ENCODE peak calls at places on chromosome 22, in nine cellular contexts. Q is brain microvascular endothelial cell, K is WERI-Rb-1, A is gastrocnemius medialis, C is neural progenitor cell, L is endothelial cell of umbilical vein, V is HL-60, E is breast epithelium, I is cardiac muscle cell. Z is an unnamed sample.
A peak's percentile ranks its signal among the peaks of the same experiment; 100 is the strongest.

GRCh38 chr22:48261706-48262105 is 1499.3 kb downstream of the TBC1D22A start:
- DNase-seq in V (no peak), Q (no peak), I (no peak), E (no peak), L (no peak), K (no peak), A (no peak), C (no peak), Z (no peak)

GRCh38 chr22:22704156-22704946 is 59.9 kb downstream of the GGTLC2 start:
- DNase-seq in Q (no peak), L (no peak), A (no peak), I (no peak), C (no peak), V (no peak), E (no peak), K (no peak), Z (no peak)

GRCh38 chr22:23779731-23780130 is 7.0 kb upstream of the SMARCB1 start:
- DNase-seq in C (no peak), V (no peak), Q (no peak), I (no peak), A (no peak), E (no peak), K (no peak), L (no peak), Z (no peak)

GRCh38 chr22:21791635-21792625 is 56.3 kb upstream of the YPEL1 start:
- DNase-seq in V (no peak), C (no peak), I (no peak), E (no peak), A (no peak), Q (peak; percentile 10), L (no peak), K (no peak), Z (no peak)

GRCh38 chr22:47497666-47498065 is 735.2 kb downstream of the TBC1D22A start:
- DNase-seq in C (no peak), A (no peak), L (no peak), Q (no peak), K (no peak), V (no peak), I (no peak), E (no peak), Z (no peak)

GRCh38 chr22:23838686-23839468 is at the start of gene DERL3:
- DNase-seq in V (peak; percentile 100), Q (peak; percentile 99), L (peak; percentile 98), K (peak; percentile 100), E (peak; percentile 96), I (peak; percentile 99), A (peak; percentile 96), C (peak; percentile 99), Z (peak; percentile 99)

GRCh38 chr22:20663941-20664593 is 109.8 kb upstream of the SERPIND1 start:
- DNase-seq in E (no peak), A (no peak), I (no peak), V (no peak), C (no peak), Q (no peak), L (no peak), K (no peak), Z (no peak)

GRCh38 chr22:27749597-27750225 is 51.8 kb downstream of the MN1 start:
- DNase-seq in I (peak; percentile 67), Q (peak; percentile 6), A (no peak), V (no peak), K (peak; percentile 23), E (no peak), C (peak; percentile 69), L (no peak), Z (no peak)

GRCh38 chr22:46557736-46558480 is 20.5 kb upstream of the CELSR1 start:
- DNase-seq in K (no peak), C (no peak), I (no peak), L (no peak), Q (no peak), V (no peak), A (no peak), E (no peak), Z (no peak)

GRCh38 chr22:24460418-24461089 is 33.2 kb downstream of the ADORA2A start:
- DNase-seq in L (peak; percentile 51), V (no peak), K (no peak), C (no peak), Q (peak; percentile 67), I (no peak), E (no peak), A (no peak), Z (peak; percentile 26)

GRCh38 chr22:48885919-48886305 is 941.8 kb downstream of the BRD1 start:
- DNase-seq in E (no peak), C (no peak), K (no peak), Q (no peak), A (no peak), V (no peak), L (no peak), I (no peak), Z (no peak)

DNA sequence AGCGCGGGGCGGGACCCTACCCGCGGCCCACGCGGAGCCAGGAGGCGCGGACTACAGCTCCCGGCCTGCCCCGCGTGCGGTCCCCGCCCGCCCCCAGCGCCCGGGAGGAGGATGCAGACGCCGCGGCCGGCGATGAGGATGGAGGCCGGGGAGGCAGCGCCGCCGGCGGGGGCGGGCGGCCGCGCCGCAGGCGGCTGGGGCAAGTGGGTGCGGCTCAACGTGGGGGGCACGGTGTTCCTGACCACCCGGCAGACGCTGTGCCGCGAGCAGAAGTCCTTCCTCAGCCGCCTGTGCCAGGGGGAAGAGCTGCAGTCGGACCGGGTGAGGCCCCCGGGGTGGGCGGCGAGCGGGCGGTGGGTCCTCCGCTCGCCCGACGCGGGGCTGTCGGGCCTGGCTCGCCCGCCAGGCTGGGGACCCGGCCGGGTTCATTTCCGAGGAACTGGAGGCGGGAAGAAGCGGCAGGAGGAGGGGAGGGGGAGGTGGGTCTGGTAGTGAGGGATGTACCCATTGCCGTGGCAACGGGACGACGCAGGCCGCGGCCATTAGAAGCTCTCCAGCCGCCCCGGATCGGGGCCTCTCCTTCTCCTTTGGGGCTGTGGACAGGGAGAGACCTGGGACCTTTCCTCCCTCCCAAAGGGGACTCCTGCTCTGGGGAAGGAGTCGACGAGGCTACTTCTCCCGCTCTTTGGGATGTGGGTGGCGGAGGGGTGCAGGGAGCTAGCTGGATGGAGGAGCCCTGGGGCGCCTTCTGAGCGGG is at the start of gene KCTD17:
- DNase-seq in C (peak; percentile 80), V (peak; percentile 62), A (no peak), I (peak; percentile 69), K (peak; percentile 70), E (no peak), Q (peak; percentile 52), L (peak; percentile 64), Z (peak; percentile 59)
- H3K27ac ChIP-seq in C (no peak within 1 kb of the TSS), V (no peak within 1 kb of the TSS), A (no peak within 1 kb of the TSS), I (no peak within 1 kb of the TSS), K (peak within 1 kb of the TSS; percentile 49), E (no peak within 1 kb of the TSS), Q (no peak within 1 kb of the TSS), L (peak within 1 kb of the TSS; percentile 8), Z (peak within 1 kb of the TSS; percentile 9)

DNA sequence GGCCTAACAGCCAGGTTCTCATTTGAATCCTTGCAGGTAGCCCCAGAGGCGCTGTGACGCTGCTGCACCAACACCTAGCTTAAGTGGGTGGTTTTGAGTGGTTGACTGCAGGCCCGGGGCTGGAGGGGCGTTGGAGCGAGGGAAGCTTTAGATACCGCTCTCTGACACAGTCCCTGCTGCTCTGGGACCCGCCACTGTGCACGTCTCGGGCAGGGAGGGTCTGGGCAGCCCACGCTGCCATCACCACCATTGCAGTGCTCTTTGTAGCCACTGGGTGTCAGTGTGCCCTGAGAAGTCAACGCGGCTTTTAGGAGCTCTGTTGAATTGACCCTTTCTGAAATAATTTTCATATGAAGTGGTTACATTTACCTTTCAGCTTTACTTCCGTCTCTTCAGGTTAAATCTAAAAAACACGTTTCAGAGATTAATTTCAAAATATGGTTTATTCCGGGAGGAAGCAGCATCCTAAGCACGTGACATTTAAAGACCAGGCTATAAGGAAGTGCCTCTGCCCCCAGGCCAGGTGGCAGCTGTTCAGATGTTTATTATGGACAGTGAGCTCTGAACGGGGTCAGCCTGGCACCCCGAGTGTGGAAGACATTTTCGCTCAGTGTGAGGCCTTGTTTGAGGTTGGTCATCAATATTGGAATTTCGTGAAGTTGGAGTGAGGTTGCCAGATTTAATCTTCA is 30.9 kb upstream of the PARVB start:
- DNase-seq in I (peak; percentile 77), E (no peak), C (peak; percentile 83), Q (peak; percentile 26), V (peak; percentile 20), A (peak; percentile 29), L (peak; percentile 53), K (peak; percentile 58), Z (peak; percentile 38)
- H3K27ac ChIP-seq in I (no peak overlapping the region), E (no peak overlapping the region), C (no peak overlapping the region), Q (no peak overlapping the region), V (no peak overlapping the region), A (peak overlapping the region; percentile 83), L (no peak overlapping the region), K (no peak overlapping the region), Z (no peak overlapping the region)

GRCh38 chr22:29603358-29604191 is at the start of gene NF2:
- DNase-seq in I (peak; percentile 99), E (peak; percentile 98), K (peak; percentile 98), C (peak; percentile 100), V (peak; percentile 99), L (peak; percentile 100), Q (peak; percentile 99), A (peak; percentile 98), Z (peak; percentile 100)
- H3K27ac ChIP-seq in I (peak within 1 kb of the TSS; percentile 78), E (peak within 1 kb of the TSS; percentile 96), K (peak within 1 kb of the TSS; percentile 86), C (no peak within 1 kb of the TSS), V (peak within 1 kb of the TSS; percentile 95), L (peak within 1 kb of the TSS; percentile 86), Q (peak within 1 kb of the TSS; percentile 77), A (peak within 1 kb of the TSS; percentile 97), Z (peak within 1 kb of the TSS; percentile 95)

DNA sequence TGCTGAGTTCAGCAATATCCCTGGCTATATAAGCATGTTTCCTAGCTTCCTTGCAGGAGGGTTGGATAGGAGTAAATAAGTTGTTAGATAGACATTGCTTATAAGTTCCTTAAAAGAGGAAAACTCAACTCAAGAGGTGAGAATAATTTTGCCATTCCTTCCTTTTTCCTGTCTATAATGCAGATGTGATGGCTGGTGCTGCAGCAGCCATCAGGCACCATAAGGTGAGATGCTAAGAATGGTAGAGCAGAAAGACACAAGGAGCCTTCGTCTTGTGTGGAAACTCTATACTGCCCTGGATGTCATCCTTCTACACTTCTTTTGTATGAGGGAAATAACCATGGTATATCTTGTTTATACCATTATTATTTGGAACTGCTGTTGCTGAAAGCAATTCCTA is 74.5 kb upstream of the GRK3 start:
- DNase-seq in Q (no peak), I (no peak), E (no peak), A (no peak), C (no peak), L (no peak), V (no peak), K (no peak), Z (no peak)
- H3K27ac ChIP-seq in Q (no peak overlapping the region), I (no peak overlapping the region), E (no peak overlapping the region), A (no peak overlapping the region), C (no peak overlapping the region), L (no peak overlapping the region), V (no peak overlapping the region), K (no peak overlapping the region), Z (no peak overlapping the region)

DNA sequence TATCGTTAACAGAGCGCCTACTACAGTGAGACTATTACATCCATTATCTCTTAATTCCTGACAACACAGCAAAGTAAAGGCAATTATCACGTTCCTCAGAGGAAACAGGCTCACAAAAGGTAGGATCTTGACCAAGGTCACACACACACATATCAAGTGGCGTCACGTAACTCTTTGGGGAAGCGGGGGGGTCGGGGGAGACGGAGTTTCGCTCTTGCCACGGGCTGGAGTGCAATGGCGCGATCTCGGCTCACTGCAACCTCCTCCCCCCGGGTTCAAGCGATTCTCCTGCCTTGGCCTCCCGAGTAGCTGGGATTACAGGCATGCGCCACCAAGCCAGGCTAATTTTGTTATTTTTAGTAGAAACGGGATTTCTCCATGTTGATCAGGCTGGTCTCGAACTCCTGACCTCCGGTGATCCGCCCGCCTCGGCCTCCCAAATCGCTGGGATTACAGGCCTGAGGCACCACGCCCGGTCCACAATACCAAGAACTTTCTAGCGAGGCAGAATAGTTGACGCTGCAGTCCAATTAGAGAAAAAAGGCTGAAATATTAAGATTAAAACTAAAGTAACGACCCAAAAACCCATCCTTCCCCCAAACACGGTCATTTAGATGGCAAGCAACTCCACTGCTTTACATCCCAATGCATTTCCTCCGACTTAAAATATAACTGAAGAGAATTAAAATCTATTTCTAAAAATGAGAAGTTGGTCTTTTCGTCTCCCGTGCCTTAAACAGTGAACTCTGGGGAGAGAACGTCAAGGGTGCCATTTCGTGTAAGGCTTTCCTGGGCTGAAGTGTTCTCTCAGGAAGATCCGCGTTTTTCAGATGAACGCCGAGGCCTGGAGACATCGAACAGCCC is 1.1 kb downstream of the DDX17 start:
- DNase-seq in E (no peak), C (peak; percentile 29), Q (peak; percentile 54), A (peak; percentile 16), K (peak; percentile 45), L (peak; percentile 55), I (peak; percentile 32), V (peak; percentile 63), Z (peak; percentile 68)
- H3K27ac ChIP-seq in E (peak overlapping the region; percentile 100), C (peak overlapping the region; percentile 99), Q (peak overlapping the region; percentile 100), A (peak overlapping the region; percentile 94), K (peak overlapping the region; percentile 100), L (peak overlapping the region; percentile 96), I (peak overlapping the region; percentile 100), V (peak overlapping the region; percentile 100), Z (peak overlapping the region; percentile 98)